ENCODE peak calls at places on chromosomes 6 and 20, in nine cellular contexts. R is dorsolateral prefrontal cortex, F is cardiac muscle cell, E is MM.1S, L is prostate gland, M is lung, S is gastrocnemius medialis, G is IMR-90, N is endodermal cell. D is an unnamed sample.
A peak's percentile ranks its signal among the peaks of the same experiment; 100 is the strongest.

GRCh38 chr20:53870426-53871199 is 199.8 kb downstream of the BCAS1 start:
- DNase-seq in G (no peak), F (no peak), E (peak; percentile 22), L (no peak), S (no peak), M (no peak), N (peak; percentile 54), R (no peak), D (no peak)

GRCh38 chr6:37582309-37582708 is 82.6 kb upstream of the CCDC167 start:
- DNase-seq in F (peak; percentile 28), L (no peak), G (no peak), R (no peak), S (no peak), M (no peak), N (no peak), E (no peak), D (no peak)

GRCh38 chr6:5121479-5121878 is 36.3 kb downstream of the PPP1R3G start:
- DNase-seq in G (no peak), L (no peak), F (no peak), R (no peak), S (no peak), M (no peak), N (no peak), E (no peak), D (no peak)

GRCh38 chr6:92495246-92495645 is 924.1 kb downstream of the EPHA7 start:
- DNase-seq in R (no peak), L (no peak), F (no peak), G (no peak), N (no peak), M (no peak), S (no peak), E (no peak), D (peak; percentile 38)

GRCh38 chr20:17568972-17569471 is 853 bp upstream of the DSTN start:
- DNase-seq in S (peak; percentile 75), R (peak; percentile 45), F (peak; percentile 92), M (peak; percentile 89), G (peak; percentile 99), E (no peak), L (peak; percentile 90), N (peak; percentile 87), D (peak; percentile 97)

GRCh38 chr6:106910999-106911949 is 63.3 kb downstream of the CD24 start:
- DNase-seq in G (no peak), E (no peak), R (no peak), M (no peak), L (no peak), S (no peak), F (no peak), N (no peak), D (no peak)

GRCh38 chr20:41141153-41141815 is 3.9 kb downstream of the PLCG1 start:
- DNase-seq in E (no peak), L (no peak), G (peak; percentile 58), S (no peak), M (no peak), N (no peak), F (no peak), R (no peak), D (peak; percentile 56)

GRCh38 chr6:121645100-121645745 is 209.8 kb downstream of the GJA1 start:
- DNase-seq in F (no peak), L (no peak), G (peak; percentile 53), N (no peak), E (no peak), M (no peak), S (no peak), R (no peak), D (peak; percentile 75)

GRCh38 chr6:108581237-108581931 is 20.7 kb downstream of the FOXO3 start:
- DNase-seq in S (peak; percentile 68), F (no peak), R (no peak), N (no peak), M (peak; percentile 54), G (peak; percentile 84), L (peak; percentile 42), E (peak; percentile 79), D (peak; percentile 88)

GRCh38 chr6:47670851-47671250 is 27.5 kb upstream of the ADGRF4 start:
- DNase-seq in G (no peak), R (no peak), S (no peak), F (no peak), M (no peak), E (no peak), L (no peak), N (peak; percentile 78), D (no peak)

GRCh38 chr20:8662433-8662954 is 406.4 kb upstream of the PLCB4 start:
- DNase-seq in R (no peak), N (no peak), F (no peak), S (no peak), L (no peak), E (no peak), G (no peak), M (no peak), D (no peak)

DNA sequence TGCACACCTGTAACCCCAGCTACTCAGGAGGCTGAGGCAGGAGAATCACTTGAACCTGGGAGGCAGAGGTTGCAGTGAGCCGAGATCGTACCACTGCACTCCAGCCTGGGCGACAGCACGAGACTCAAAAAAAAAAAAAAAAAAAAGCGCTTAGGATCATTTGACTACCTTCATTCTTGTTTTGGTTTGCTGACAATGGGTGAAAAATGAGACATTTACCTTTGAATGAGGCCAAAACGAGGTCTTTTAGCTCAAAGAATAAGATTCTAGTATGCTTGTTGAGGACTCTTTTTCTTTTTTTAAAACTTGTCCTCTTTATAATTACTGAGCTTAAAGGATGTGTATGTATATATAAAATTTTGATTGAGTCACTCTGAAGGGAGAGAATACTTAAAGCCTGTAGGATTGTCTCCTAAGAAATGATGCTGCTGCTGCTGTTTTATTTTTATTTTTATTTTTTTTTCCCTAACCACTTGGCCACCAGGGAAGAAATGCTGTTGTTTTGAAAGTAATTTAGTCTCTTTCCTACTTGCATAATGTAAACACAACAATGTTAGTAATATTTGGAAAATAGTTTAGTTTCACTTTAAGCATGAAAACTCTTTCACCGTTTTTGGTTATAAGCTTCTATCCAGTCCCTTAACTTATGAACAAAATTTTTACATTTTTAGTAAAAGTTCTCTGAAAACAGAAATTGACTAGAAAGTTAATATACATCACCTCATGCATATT is 7.9 kb downstream of the UBR2 start:
- DNase-seq in M (no peak), F (no peak), N (no peak), E (peak; percentile 12), L (no peak), S (no peak), G (no peak), R (no peak), D (no peak)
- H3K4me3 ChIP-seq in M (no peak overlapping the region), F (no peak overlapping the region), N (no peak overlapping the region), E (peak overlapping the region; percentile 33), L (no peak overlapping the region), S (no peak overlapping the region), G (no peak overlapping the region), R (no peak overlapping the region), D (no peak overlapping the region)

DNA sequence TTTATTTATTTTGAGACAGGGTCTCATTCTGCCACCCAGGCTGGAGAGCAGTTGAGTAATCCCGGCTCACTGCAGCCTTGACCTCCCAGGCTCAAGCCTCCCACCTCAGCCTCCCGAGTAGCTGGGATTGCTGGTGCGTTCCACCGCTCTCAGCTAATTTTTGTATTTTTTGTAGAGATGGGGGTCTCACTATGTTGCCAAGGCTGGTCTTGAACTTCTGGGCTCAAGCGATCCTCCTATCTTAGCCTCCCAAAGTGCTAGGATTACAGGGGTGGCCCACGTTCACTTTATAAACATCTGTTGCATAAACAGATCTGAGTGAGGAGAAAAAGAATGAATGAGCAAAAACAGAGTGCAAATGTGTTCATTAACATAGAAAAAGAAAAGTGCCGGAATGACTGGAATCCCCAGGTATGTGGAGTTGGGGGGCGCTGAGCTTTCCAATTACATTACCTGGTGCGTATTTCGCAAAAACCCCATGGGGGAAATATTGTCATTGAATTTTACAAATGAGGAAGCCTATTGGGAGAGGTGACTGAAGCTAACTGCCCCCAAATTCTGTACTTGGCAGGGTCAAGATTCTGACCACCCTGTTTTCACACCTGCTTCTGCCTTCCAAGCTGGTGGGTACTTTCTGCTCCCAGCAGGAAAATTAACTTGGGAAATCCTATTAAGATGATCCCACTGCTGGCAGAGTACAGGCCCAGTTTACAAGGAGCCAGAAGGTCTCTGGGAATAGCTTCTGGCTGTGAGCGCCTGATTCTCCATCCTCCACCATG is 207.7 kb upstream of the JARID2 start:
- DNase-seq in F (no peak), L (no peak), N (peak; percentile 74), R (no peak), G (no peak), E (no peak), S (no peak), M (no peak), D (no peak)
- TF ChIP-seq CTCF in F (no peak), L (no peak), N (no peak), R (no peak), G (no peak), E (no peak), S (no peak), M (no peak), D (no peak)

GRCh38 chr20:34709044-34709835 is 5.1 kb downstream of the TP53INP2 start:
- DNase-seq in M (peak; percentile 83), L (peak; percentile 81), E (peak; percentile 74), F (peak; percentile 83), S (peak; percentile 68), R (peak; percentile 40), G (peak; percentile 54), N (peak; percentile 95), D (peak; percentile 74)

GRCh38 chr20:34711813-34712430 is 7.8 kb downstream of the TP53INP2 start:
- DNase-seq in F (no peak), R (no peak), E (no peak), M (no peak), G (no peak), S (no peak), N (no peak), L (no peak), D (no peak)

GRCh38 chr20:34709836-34710567 is 5.9 kb downstream of the TP53INP2 start:
- DNase-seq in L (peak; percentile 64), M (peak; percentile 52), F (peak; percentile 86), N (peak; percentile 92), R (peak; percentile 77), S (peak; percentile 44), G (peak; percentile 51), E (peak; percentile 76), D (peak; percentile 64)

GRCh38 chr20:34710861-34711574 is 6.9 kb downstream of the TP53INP2 start:
- DNase-seq in L (no peak), R (no peak), S (no peak), M (no peak), G (no peak), F (no peak), N (no peak), E (no peak), D (no peak)

GRCh38 chr20:34710568-34710839 is 6.4 kb downstream of the TP53INP2 start:
- DNase-seq in G (no peak), M (no peak), N (no peak), R (no peak), L (no peak), F (no peak), E (no peak), S (no peak), D (no peak)
- H3K4me3 ChIP-seq in G (no peak overlapping the region), M (no peak overlapping the region), N (peak overlapping the region; percentile 76), R (peak overlapping the region; percentile 59), L (peak overlapping the region; percentile 59), F (no peak overlapping the region), E (peak overlapping the region; percentile 88), S (peak overlapping the region; percentile 74), D (peak overlapping the region; percentile 50)

GRCh38 chr6:86871681-86872080 is 65.6 kb upstream of the HTR1E start:
- DNase-seq in F (no peak), E (peak; percentile 30), R (no peak), N (no peak), G (no peak), M (no peak), S (no peak), L (no peak), D (no peak)

DNA sequence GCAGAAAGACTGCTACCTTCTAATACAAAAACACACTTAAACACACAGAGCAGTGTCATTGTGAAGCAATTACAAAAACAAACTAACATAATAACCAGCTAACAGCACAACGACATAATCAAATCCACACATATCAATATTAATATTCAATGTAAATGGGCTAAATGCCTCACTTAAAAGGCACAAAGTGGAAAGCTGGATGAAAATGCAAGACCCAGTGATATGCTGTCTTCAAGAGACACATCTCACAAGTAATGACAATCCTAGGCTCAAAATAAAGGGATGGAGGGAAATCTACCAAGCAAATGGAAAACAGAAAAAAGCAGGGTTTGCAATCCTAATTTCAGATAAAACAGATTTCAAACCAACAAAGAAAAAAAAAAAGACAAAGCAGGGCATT is 67.8 kb upstream of the HTR1E start:
- DNase-seq in E (no peak), R (no peak), M (no peak), G (no peak), N (no peak), L (no peak), F (no peak), S (no peak), D (no peak)
- TF ChIP-seq CTCF in E (no peak), R (no peak), M (no peak), G (no peak), N (no peak), L (no peak), F (no peak), S (no peak), D (no peak)